ENCODE peak calls at places on chromosome 16, in five cellular contexts. One of them, this sample, is unnamed.

GRCh38 chr16:53980675-53981074 is 276.7 kb downstream of the FTO start:
- DNase-seq in H9: no peak
- DNase-seq in trophoblast cell: no peak
- DNase-seq in H1: no peak
- DNase-seq in IMR-90: peak; percentile 6
- DNase-seq in this sample: no peak

GRCh38 chr16:56252835-56253234 is 61.5 kb downstream of the GNAO1 start:
- DNase-seq in IMR-90: peak; percentile 9
- DNase-seq in H9: no peak
- DNase-seq in trophoblast cell: no peak
- DNase-seq in H1: no peak
- DNase-seq in this sample: no peak

GRCh38 chr16:48408688-48409087 is 23.5 kb upstream of the SIAH1 start:
- DNase-seq in trophoblast cell: no peak
- DNase-seq in H1: no peak
- DNase-seq in H9: no peak
- DNase-seq in IMR-90: peak; percentile 67
- DNase-seq in this sample: no peak

GRCh38 chr16:86388976-86389375 is 121.4 kb upstream of the FOXF1 start:
- DNase-seq in IMR-90: no peak
- DNase-seq in trophoblast cell: no peak
- DNase-seq in H9: no peak
- DNase-seq in H1: no peak
- DNase-seq in this sample: no peak

GRCh38 chr16:85293899-85294642 is 181.8 kb upstream of the CIBAR2 start:
- DNase-seq in H9: no peak
- DNase-seq in IMR-90: no peak
- DNase-seq in trophoblast cell: no peak
- DNase-seq in H1: no peak
- DNase-seq in this sample: no peak

GRCh38 chr16:9256196-9256595 is 164.8 kb downstream of the HAPSTR1 start:
- DNase-seq in H1: peak; percentile 58
- DNase-seq in trophoblast cell: peak; percentile 50
- DNase-seq in H9: peak; percentile 85
- DNase-seq in IMR-90: no peak
- DNase-seq in this sample: peak; percentile 30

GRCh38 chr16:11328172-11329079 is 16.8 kb upstream of the RMI2 start:
- DNase-seq in H9: peak; percentile 97
- DNase-seq in IMR-90: peak; percentile 97
- DNase-seq in H1: peak; percentile 94
- DNase-seq in trophoblast cell: peak; percentile 95
- DNase-seq in this sample: peak; percentile 62

GRCh38 chr16:17275076-17275732 is 195.6 kb downstream of the XYLT1 start:
- DNase-seq in H9: no peak
- DNase-seq in H1: no peak
- DNase-seq in IMR-90: no peak
- DNase-seq in trophoblast cell: no peak
- DNase-seq in this sample: no peak

GRCh38 chr16:4570688-4571321 is 14.7 kb downstream of the C16orf96 start:
- DNase-seq in H9: peak; percentile 92
- DNase-seq in IMR-90: no peak
- DNase-seq in H1: peak; percentile 80
- DNase-seq in trophoblast cell: no peak
- DNase-seq in this sample: no peak

GRCh38 chr16:69301861-69302260 is 9.3 kb upstream of the VPS4A start:
- DNase-seq in H1: no peak
- DNase-seq in H9: no peak
- DNase-seq in IMR-90: no peak
- DNase-seq in trophoblast cell: no peak
- DNase-seq in this sample: no peak

GRCh38 chr16:19735074-19735867 is 17.2 kb downstream of the IQCK start:
- DNase-seq in trophoblast cell: no peak
- DNase-seq in IMR-90: no peak
- DNase-seq in H1: no peak
- DNase-seq in H9: no peak
- DNase-seq in this sample: no peak

GRCh38 chr16:78984887-78985464 is 615.6 kb downstream of the MAF start:
- DNase-seq in H1: no peak
- DNase-seq in IMR-90: no peak
- DNase-seq in H9: no peak
- DNase-seq in trophoblast cell: no peak
- DNase-seq in this sample: no peak

GRCh38 chr16:49019081-49019633 is 262.5 kb downstream of the CBLN1 start:
- DNase-seq in trophoblast cell: no peak
- DNase-seq in H9: peak; percentile 65
- DNase-seq in H1: no peak
- DNase-seq in IMR-90: peak; percentile 27
- DNase-seq in this sample: peak; percentile 46

GRCh38 chr16:719815-720506 is 985 bp upstream of the ANTKMT start:
- DNase-seq in H1: no peak
- DNase-seq in IMR-90: no peak
- DNase-seq in H9: no peak
- DNase-seq in trophoblast cell: peak; percentile 33
- DNase-seq in this sample: no peak

GRCh38 chr16:77596243-77596642 is 126.1 kb upstream of the NUDT7 start:
- DNase-seq in trophoblast cell: no peak
- DNase-seq in IMR-90: peak; percentile 1
- DNase-seq in H9: no peak
- DNase-seq in H1: no peak
- DNase-seq in this sample: no peak

GRCh38 chr16:81527477-81528178 is 83.0 kb downstream of the CMIP start:
- DNase-seq in trophoblast cell: peak; percentile 85
- DNase-seq in IMR-90: no peak
- DNase-seq in H1: no peak
- DNase-seq in H9: no peak
- DNase-seq in this sample: no peak

GRCh38 chr16:11296351-11296705 is 15.2 kb upstream of the PRM1 start:
- DNase-seq in trophoblast cell: no peak
- DNase-seq in H1: no peak
- DNase-seq in IMR-90: no peak
- DNase-seq in H9: no peak
- DNase-seq in this sample: no peak

GRCh38 chr16:17076121-17076757 is 394.5 kb downstream of the XYLT1 start:
- DNase-seq in H9: no peak
- DNase-seq in IMR-90: peak; percentile 8
- DNase-seq in H1: no peak
- DNase-seq in trophoblast cell: no peak
- DNase-seq in this sample: no peak

GRCh38 chr16:17063156-17063555 is 407.6 kb downstream of the XYLT1 start:
- DNase-seq in H1: no peak
- DNase-seq in trophoblast cell: no peak
- DNase-seq in IMR-90: no peak
- DNase-seq in H9: no peak
- DNase-seq in this sample: no peak

GRCh38 chr16:16992986-16993783 is 477.6 kb downstream of the XYLT1 start:
- DNase-seq in trophoblast cell: no peak
- DNase-seq in IMR-90: no peak
- DNase-seq in H1: no peak
- DNase-seq in H9: no peak
- DNase-seq in this sample: no peak

GRCh38 chr16:83336630-83337029 is 471.1 kb upstream of the HSBP1 start:
- DNase-seq in H9: no peak
- DNase-seq in H1: no peak
- DNase-seq in IMR-90: peak; percentile 75
- DNase-seq in trophoblast cell: no peak
- DNase-seq in this sample: no peak

GRCh38 chr16:89863741-89864391 is 9.5 kb upstream of the TCF25 start:
- DNase-seq in IMR-90: peak; percentile 40
- DNase-seq in H1: no peak
- DNase-seq in trophoblast cell: peak; percentile 35
- DNase-seq in H9: no peak
- DNase-seq in this sample: no peak

GRCh38 chr16:84795338-84796053 is 24.3 kb upstream of the CRISPLD2 start:
- DNase-seq in trophoblast cell: peak; percentile 14
- DNase-seq in H1: no peak
- DNase-seq in IMR-90: peak; percentile 100
- DNase-seq in H9: no peak
- DNase-seq in this sample: no peak

GRCh38 chr16:52964290-52964689 is 88.4 kb downstream of the CHD9NB start:
- DNase-seq in H9: no peak
- DNase-seq in H1: no peak
- DNase-seq in IMR-90: no peak
- DNase-seq in trophoblast cell: peak; percentile 27
- DNase-seq in this sample: peak; percentile 69

GRCh38 chr16:14358697-14359305 is 271.3 kb downstream of the PARN start:
- DNase-seq in trophoblast cell: no peak
- DNase-seq in IMR-90: no peak
- DNase-seq in H9: no peak
- DNase-seq in H1: no peak
- DNase-seq in this sample: no peak

GRCh38 chr16:83400234-83400633 is 407.5 kb upstream of the HSBP1 start:
- DNase-seq in H1: peak; percentile 5
- DNase-seq in trophoblast cell: no peak
- DNase-seq in H9: peak; percentile 71
- DNase-seq in IMR-90: no peak
- DNase-seq in this sample: no peak

GRCh38 chr16:70804153-70804728 is 3.3 kb upstream of the VAC14 start:
- DNase-seq in H9: no peak
- DNase-seq in IMR-90: peak; percentile 93
- DNase-seq in H1: no peak
- DNase-seq in trophoblast cell: peak; percentile 76
- DNase-seq in this sample: no peak

GRCh38 chr16:90018297-90019200 is 707 bp downstream of the DBNDD1 start:
- DNase-seq in H1: no peak
- DNase-seq in H9: peak; percentile 57
- DNase-seq in trophoblast cell: peak; percentile 31
- DNase-seq in IMR-90: no peak
- DNase-seq in this sample: no peak

GRCh38 chr16:85220125-85220839 is 108.0 kb upstream of the CIBAR2 start:
- DNase-seq in H1: no peak
- DNase-seq in H9: no peak
- DNase-seq in trophoblast cell: no peak
- DNase-seq in IMR-90: peak; percentile 85
- DNase-seq in this sample: no peak

GRCh38 chr16:88650749-88651275 is at the start of gene CYBA:
- DNase-seq in IMR-90: peak; percentile 22
- DNase-seq in H1: no peak
- DNase-seq in trophoblast cell: peak; percentile 33
- DNase-seq in H9: peak; percentile 93
- DNase-seq in this sample: peak; percentile 44
- H2BK5ac ChIP-seq in IMR-90: no peak within 1 kb of the TSS
- H2BK5ac ChIP-seq in H1: peak within 1 kb of the TSS; percentile 69
- H2BK5ac ChIP-seq in trophoblast cell: peak within 1 kb of the TSS; percentile 64
- H2BK5ac ChIP-seq in H9: no peak within 1 kb of the TSS
- H2BK5ac ChIP-seq in this sample: peak within 1 kb of the TSS; percentile 75

GRCh38 chr16:3458278-3458851 is 14.9 kb downstream of the NAA60 start:
- DNase-seq in trophoblast cell: peak; percentile 76
- DNase-seq in IMR-90: peak; percentile 49
- DNase-seq in H1: no peak
- DNase-seq in H9: no peak
- DNase-seq in this sample: peak; percentile 59

GRCh38 chr16:3460121-3460520 is 16.6 kb downstream of the NAA60 start:
- DNase-seq in trophoblast cell: peak; percentile 92
- DNase-seq in H1: no peak
- DNase-seq in IMR-90: no peak
- DNase-seq in H9: no peak
- DNase-seq in this sample: no peak

GRCh38 chr16:3457434-3458252 is 14.2 kb downstream of the NAA60 start:
- DNase-seq in IMR-90: peak; percentile 87
- DNase-seq in H9: peak; percentile 93
- DNase-seq in trophoblast cell: peak; percentile 95
- DNase-seq in H1: peak; percentile 62
- DNase-seq in this sample: peak; percentile 93

GRCh38 chr16:3459401-3460090 is 16.1 kb downstream of the NAA60 start:
- DNase-seq in H9: no peak
- DNase-seq in H1: no peak
- DNase-seq in trophoblast cell: peak; percentile 81
- DNase-seq in IMR-90: peak; percentile 29
- DNase-seq in this sample: no peak

DNA sequence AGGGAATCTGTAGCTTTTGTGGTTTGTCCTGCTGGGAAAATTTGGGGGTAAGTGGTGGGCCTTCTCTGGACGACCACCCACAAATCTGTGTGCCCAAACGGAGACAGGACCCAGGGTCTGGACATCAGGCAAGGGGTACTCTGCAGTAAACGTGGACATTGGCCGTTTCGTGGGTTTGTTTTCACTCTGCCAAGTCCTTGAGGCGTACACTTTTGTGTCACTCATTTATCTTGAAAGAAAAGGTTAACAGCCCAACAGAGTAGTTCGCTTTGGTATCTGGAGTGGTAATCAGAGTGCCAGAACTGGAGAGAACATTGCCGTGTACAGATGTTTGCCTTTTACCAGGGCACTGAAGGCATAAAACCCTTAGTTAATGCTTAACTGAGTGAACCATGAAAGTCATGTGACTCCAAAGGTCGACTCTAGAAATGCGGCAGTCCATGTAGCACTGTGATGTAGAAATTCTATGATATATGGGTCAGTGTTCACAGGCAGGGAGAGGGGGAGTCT is 15.4 kb downstream of the NAA60 start:
- DNase-seq in trophoblast cell: peak; percentile 66
- DNase-seq in H9: no peak
- DNase-seq in H1: no peak
- DNase-seq in IMR-90: peak; percentile 15
- DNase-seq in this sample: no peak
- H2AFZ ChIP-seq in trophoblast cell: peak overlapping the region; percentile 98
- H2AFZ ChIP-seq in H9: no peak overlapping the region
- H2AFZ ChIP-seq in H1: no peak overlapping the region
- H2AFZ ChIP-seq in IMR-90: peak overlapping the region; percentile 94
- H2AFZ ChIP-seq in this sample: peak overlapping the region; percentile 99

DNA sequence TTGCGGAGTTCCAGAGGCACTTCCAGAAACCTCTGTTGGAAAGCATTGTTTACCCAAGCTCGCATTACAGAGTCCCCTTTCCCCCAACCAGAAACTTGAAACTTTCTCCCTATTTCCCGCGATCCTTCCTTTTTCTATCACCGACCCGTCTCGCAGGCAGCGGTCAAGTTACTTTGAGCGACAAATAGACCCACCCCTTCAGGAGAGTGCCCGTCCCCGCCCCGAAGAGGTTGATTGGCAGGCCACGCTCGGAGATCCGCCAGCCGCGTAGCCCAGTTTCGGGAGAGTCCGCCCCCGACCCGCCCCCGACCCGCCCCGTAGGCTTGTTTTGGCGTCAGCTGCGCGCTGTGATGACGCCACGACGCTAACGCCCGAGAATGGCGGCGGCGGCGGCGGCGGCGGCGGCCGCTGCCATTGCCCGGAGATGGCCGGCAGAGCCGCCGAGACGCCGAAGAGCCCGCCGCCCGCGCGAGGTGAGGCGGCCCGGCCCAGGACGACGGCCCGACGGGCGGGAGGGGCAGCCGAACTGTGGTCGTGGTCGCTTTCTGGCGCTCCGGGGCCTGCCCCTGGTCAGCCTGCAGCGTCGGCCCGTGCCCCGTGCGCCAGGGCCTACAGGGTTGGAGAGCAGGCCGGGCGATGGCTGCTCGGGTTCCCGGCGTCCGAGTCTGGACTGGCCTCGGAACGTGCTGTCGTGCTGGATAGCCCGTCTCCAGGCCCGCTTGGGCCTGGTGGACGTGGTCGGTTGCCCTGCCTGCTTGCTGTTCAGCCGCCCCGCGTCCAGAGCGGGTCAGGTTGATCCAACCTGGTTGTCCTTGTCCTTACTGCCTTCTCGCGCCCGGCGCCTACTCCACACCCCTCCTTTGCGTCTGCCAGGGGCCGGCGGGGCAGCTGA is at the start of gene PSKH1:
- DNase-seq in H1: peak; percentile 90
- DNase-seq in trophoblast cell: peak; percentile 96
- DNase-seq in H9: peak; percentile 98
- DNase-seq in IMR-90: peak; percentile 91
- DNase-seq in this sample: peak; percentile 93
- H2BK5ac ChIP-seq in H1: peak within 1 kb of the TSS; percentile 96
- H2BK5ac ChIP-seq in trophoblast cell: peak within 1 kb of the TSS; percentile 78
- H2BK5ac ChIP-seq in H9: no peak within 1 kb of the TSS
- H2BK5ac ChIP-seq in IMR-90: peak within 1 kb of the TSS; percentile 74
- H2BK5ac ChIP-seq in this sample: peak within 1 kb of the TSS; percentile 94

GRCh38 chr16:66917741-66918140 is 944 bp downstream of the CDH16 start:
- DNase-seq in H9: no peak
- DNase-seq in H1: no peak
- DNase-seq in IMR-90: no peak
- DNase-seq in trophoblast cell: no peak
- DNase-seq in this sample: no peak
- H2AFZ ChIP-seq in H9: no peak overlapping the region
- H2AFZ ChIP-seq in H1: no peak overlapping the region
- H2AFZ ChIP-seq in IMR-90: no peak overlapping the region
- H2AFZ ChIP-seq in trophoblast cell: no peak overlapping the region
- H2AFZ ChIP-seq in this sample: no peak overlapping the region